ENCODE peak calls at places on chromosomes 12 and 14, in seven cellular contexts. S, C, B, A, Q, X and D are unnamed samples.

GRCh38 chr12:51759175-51759574 is 89.3 kb downstream of the FIGNL2 start:
- DNase-seq in S (no peak), X (no peak), Q (no peak), B (no peak), C (no peak), A (peak; percentile 36), D (no peak)

GRCh38 chr12:1529862-1530591 is 64.4 kb downstream of the FBXL14 start:
- DNase-seq in S (no peak), B (no peak), X (peak; percentile 49), C (no peak), A (peak; percentile 72), Q (no peak), D (no peak)

GRCh38 chr12:43551271-43551970 is 582 bp downstream of the ADAMTS20 start:
- DNase-seq in S (no peak), C (no peak), X (no peak), B (no peak), A (peak; percentile 2), Q (peak; percentile 29), D (peak; percentile 16)

GRCh38 chr12:80659512-80660094 is 47.8 kb upstream of the MYF6 start:
- DNase-seq in B (no peak), C (no peak), Q (no peak), S (no peak), A (no peak), X (no peak), D (no peak)

GRCh38 chr12:111216387-111217159 is 152.3 kb downstream of the PHETA1 start:
- DNase-seq in X (no peak), Q (no peak), B (no peak), S (no peak), A (no peak), C (no peak), D (no peak)

GRCh38 chr14:96501383-96501745 is 818 bp upstream of the PAPOLA start:
- DNase-seq in C (no peak), A (no peak), B (no peak), S (no peak), X (no peak), Q (no peak), D (no peak)

GRCh38 chr12:32270818-32271710 is 128.3 kb upstream of the FGD4 start:
- DNase-seq in A (peak; percentile 41), X (no peak), Q (no peak), S (no peak), C (no peak), B (no peak), D (no peak)

GRCh38 chr14:104267895-104268294 is 129.5 kb downstream of the KIF26A start:
- DNase-seq in Q (no peak), B (no peak), C (no peak), A (peak; percentile 4), X (peak; percentile 41), S (no peak), D (no peak)

GRCh38 chr12:96108321-96108720 is 72.9 kb upstream of the LTA4H start:
- DNase-seq in B (no peak), X (peak; percentile 59), C (peak; percentile 37), A (no peak), Q (no peak), S (peak; percentile 75), D (no peak)

GRCh38 chr14:65115615-65116014 is 13.3 kb upstream of the MAX start:
- DNase-seq in B (no peak), A (no peak), X (no peak), C (no peak), Q (no peak), S (no peak), D (no peak)

GRCh38 chr12:57733928-57734327 is 4.6 kb downstream of the AGAP2 start:
- DNase-seq in A (no peak), Q (no peak), X (no peak), S (peak; percentile 8), B (no peak), C (no peak), D (no peak)

GRCh38 chr14:72146241-72146640 is 214.0 kb downstream of the RGS6 start:
- DNase-seq in Q (no peak), C (no peak), B (no peak), X (no peak), S (no peak), A (no peak), D (no peak)

GRCh38 chr12:121955258-121956040 is 37.1 kb downstream of the CFAP251 start:
- DNase-seq in X (no peak), A (peak; percentile 56), Q (no peak), S (no peak), C (no peak), B (no peak), D (no peak)

GRCh38 chr14:91330111-91330696 is 85.7 kb upstream of the GPR68 start:
- DNase-seq in B (no peak), X (no peak), Q (no peak), C (no peak), S (no peak), A (no peak), D (no peak)

GRCh38 chr14:91327661-91328312 is 83.3 kb upstream of the GPR68 start:
- DNase-seq in A (no peak), C (no peak), Q (no peak), B (no peak), S (no peak), X (no peak), D (no peak)

GRCh38 chr14:91329615-91330014 is 85.1 kb upstream of the GPR68 start:
- DNase-seq in B (no peak), C (no peak), Q (no peak), S (no peak), A (no peak), X (no peak), D (no peak)

GRCh38 chr14:91327201-91327600 is 82.7 kb upstream of the GPR68 start:
- DNase-seq in Q (no peak), C (no peak), X (no peak), B (no peak), S (no peak), A (no peak), D (no peak)

DNA sequence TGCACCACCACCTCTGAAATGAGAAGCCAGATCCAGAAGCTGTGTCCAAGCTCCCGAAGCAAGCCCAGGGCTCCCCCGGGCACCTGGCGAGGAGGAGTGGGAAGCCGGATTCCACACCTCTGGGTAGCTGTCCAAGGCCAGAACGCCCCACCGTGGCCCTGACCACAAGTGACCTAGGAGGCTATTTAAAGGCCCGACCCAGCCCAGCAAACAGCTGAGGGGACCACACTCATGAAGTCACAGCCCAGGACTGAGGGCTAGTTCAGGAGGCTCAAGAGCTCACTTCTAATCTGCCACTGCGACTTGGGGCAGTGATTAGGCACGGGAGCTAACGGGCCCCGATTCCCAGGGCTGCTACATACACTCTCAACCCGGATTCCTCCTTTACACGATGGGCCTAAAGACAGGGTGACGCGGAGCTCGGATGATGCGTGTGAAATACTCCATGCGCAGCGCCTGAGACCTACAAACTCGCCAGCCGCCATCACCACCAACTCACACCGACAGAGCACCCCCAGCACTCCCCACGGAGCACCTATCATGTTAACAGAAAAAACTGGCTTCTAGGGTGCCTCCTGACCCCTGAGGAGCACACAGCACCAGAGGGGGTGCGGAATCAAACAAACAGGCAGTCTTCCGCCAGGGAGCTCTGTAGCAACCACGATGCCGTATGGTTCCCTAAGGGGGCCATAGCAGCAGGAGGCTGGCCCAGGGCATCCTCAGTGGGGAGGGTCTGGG is 84.0 kb upstream of the GPR68 start:
- DNase-seq in C (no peak), B (no peak), A (no peak), S (no peak), Q (no peak), X (no peak), D (no peak)
- H3K4me3 ChIP-seq in C (no peak overlapping the region), B (no peak overlapping the region), A (no peak overlapping the region), S (no peak overlapping the region), Q (no peak overlapping the region), X (no peak overlapping the region), D (no peak overlapping the region)

GRCh38 chr12:68480526-68480925 is 130.2 kb upstream of the RAP1B start:
- DNase-seq in A (no peak), C (no peak), B (no peak), Q (no peak), X (no peak), S (no peak), D (no peak)

GRCh38 chr12:68477906-68478305 is 132.8 kb upstream of the RAP1B start:
- DNase-seq in S (no peak), A (no peak), X (no peak), B (no peak), Q (no peak), C (peak; percentile 24), D (no peak)

GRCh38 chr12:68478516-68479260 is 132.0 kb upstream of the RAP1B start:
- DNase-seq in S (no peak), A (peak; percentile 55), X (no peak), C (no peak), Q (no peak), B (no peak), D (no peak)

GRCh38 chr12:68479832-68480291 is 130.8 kb upstream of the RAP1B start:
- DNase-seq in A (peak; percentile 63), B (no peak), S (no peak), X (no peak), C (no peak), Q (no peak), D (no peak)

DNA sequence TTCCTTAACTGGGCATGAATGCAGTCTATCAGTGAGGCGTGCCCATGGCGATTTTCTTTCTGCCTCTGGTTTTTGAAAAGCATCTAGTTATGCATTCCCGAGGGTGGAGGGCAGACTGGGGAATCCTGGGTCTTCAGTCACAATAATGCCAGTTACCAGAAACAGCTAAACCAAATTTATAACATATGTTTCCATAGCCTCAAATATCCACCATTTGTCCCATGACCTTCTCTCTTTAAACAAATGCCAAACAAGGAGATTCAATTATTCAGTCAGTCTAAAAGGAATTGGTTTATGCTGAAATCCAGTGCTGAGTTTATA is 131.5 kb upstream of the RAP1B start:
- DNase-seq in S (no peak), A (no peak), Q (no peak), X (no peak), C (no peak), B (no peak), D (no peak)
- H3K4me1 ChIP-seq in S (no peaks in the 10 kb centered on the region), A (peaks cover 29% of the 10 kb centered on the region), Q (peaks cover 8% of the 10 kb centered on the region), X (no peaks in the 10 kb centered on the region), C (peaks cover 46% of the 10 kb centered on the region), B (no peaks in the 10 kb centered on the region), D (no peaks in the 10 kb centered on the region)

GRCh38 chr12:50053583-50053982 is 3.8 kb upstream of the ASIC1 start:
- DNase-seq in X (no peak), B (no peak), Q (no peak), S (no peak), A (no peak), C (no peak), D (no peak)
- H3K27me3 ChIP-seq in X (peaks cover 41% of the 10 kb centered on the region), B (no peaks in the 10 kb centered on the region), Q (peaks cover 45% of the 10 kb centered on the region), S (no peaks in the 10 kb centered on the region), A (peaks cover 9% of the 10 kb centered on the region), C (peaks cover 58% of the 10 kb centered on the region), D (peaks cover 52% of the 10 kb centered on the region)

DNA sequence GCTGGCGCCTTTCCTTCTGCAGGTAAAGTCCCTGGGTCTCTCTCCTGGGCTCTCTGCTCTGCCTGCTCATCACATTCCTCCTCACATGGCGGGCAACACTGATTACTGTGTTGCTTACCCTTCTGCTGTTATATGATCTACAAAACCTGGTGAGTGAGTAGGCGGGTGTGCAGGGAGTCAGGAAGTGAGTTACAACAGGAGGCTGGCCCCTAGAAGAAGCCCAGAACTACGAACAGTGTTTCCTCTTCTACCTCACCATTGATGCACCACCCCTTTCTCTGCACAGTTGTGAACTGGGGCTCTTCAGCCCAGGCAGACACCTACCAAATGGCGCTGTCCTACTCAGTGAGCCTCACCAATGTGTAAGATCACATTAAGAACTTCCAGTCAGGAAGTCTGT is 4.9 kb upstream of the KLHL33 start:
- DNase-seq in C (no peak), Q (no peak), B (no peak), X (no peak), A (no peak), S (no peak), D (no peak)
- H3K4me3 ChIP-seq in C (no peak overlapping the region), Q (no peak overlapping the region), B (no peak overlapping the region), X (no peak overlapping the region), A (no peak overlapping the region), S (no peak overlapping the region), D (no peak overlapping the region)